ENCODE peak calls at places on chromosome 5, in nine cellular contexts. R is IMR-90; J is uterus; H is HepG2; O is CD4-positive, CD25-positive, alpha-beta regulatory T cell; N is stomach; G is right lobe of liver; L is effector memory CD4-positive, alpha-beta T cell; T is keratinocyte. I is an unnamed sample.

GRCh38 chr5:66788556-66788955 is 192.4 kb downstream of the MAST4 start:
- DNase-seq in H (no peak), O (no peak), L (no peak), R (no peak), G (no peak), T (no peak), J (no peak), N (no peak), I (no peak)

GRCh38 chr5:83827111-83827541 is 106.5 kb upstream of the HAPLN1 start:
- DNase-seq in G (no peak), N (no peak), O (no peak), T (no peak), R (peak; percentile 46), H (no peak), J (no peak), L (no peak), I (no peak)

GRCh38 chr5:18393546-18393945 is 759.3 kb downstream of the TAF11L14 start:
- DNase-seq in N (no peak), H (no peak), R (no peak), J (no peak), L (no peak), O (no peak), T (no peak), G (no peak), I (no peak)

GRCh38 chr5:175034924-175035323 is 310.5 kb downstream of the MSX2 start:
- DNase-seq in N (no peak), L (no peak), R (no peak), T (no peak), G (no peak), O (no peak), H (no peak), J (no peak), I (no peak)

GRCh38 chr5:44927335-44927734 is 118.6 kb downstream of the MRPS30 start:
- DNase-seq in J (no peak), G (no peak), T (no peak), H (no peak), O (no peak), N (no peak), L (no peak), R (no peak), I (no peak)

GRCh38 chr5:56561-57290 is 35.2 kb upstream of the PLEKHG4B start:
- DNase-seq in R (peak; percentile 52), T (peak; percentile 81), N (no peak), O (peak; percentile 15), H (no peak), J (no peak), G (no peak), L (no peak), I (no peak)

GRCh38 chr5:131628990-131629389 is 6.0 kb downstream of the RAPGEF6 start:
- DNase-seq in R (peak; percentile 62), L (no peak), N (no peak), G (no peak), O (no peak), H (no peak), T (no peak), J (no peak), I (no peak)

GRCh38 chr5:157596449-157596848 is 20.9 kb upstream of the ADAM19 start:
- DNase-seq in O (peak; percentile 78), T (no peak), L (no peak), N (no peak), J (no peak), R (no peak), G (no peak), H (no peak), I (no peak)

GRCh38 chr5:83701886-83702285 is 18.8 kb downstream of the HAPLN1 start:
- DNase-seq in T (no peak), N (no peak), G (no peak), L (no peak), J (no peak), H (no peak), R (peak; percentile 6), O (no peak), I (no peak)

GRCh38 chr5:119072496-119072895 is 1.6 kb downstream of the DMXL1 start:
- DNase-seq in J (no peak), G (no peak), R (no peak), T (no peak), H (no peak), N (no peak), O (no peak), L (no peak), I (no peak)

GRCh38 chr5:11415751-11416150 is 488.5 kb downstream of the CTNND2 start:
- DNase-seq in L (no peak), J (no peak), R (no peak), O (no peak), T (no peak), G (no peak), H (no peak), N (no peak), I (no peak)

GRCh38 chr5:151006704-151007334 is 13.6 kb upstream of the GPX3 start:
- DNase-seq in R (no peak), N (peak; percentile 35), O (no peak), L (no peak), G (no peak), T (no peak), H (no peak), J (no peak), I (no peak)

GRCh38 chr5:174344335-174344734 is 298.8 kb downstream of the NSG2 start:
- DNase-seq in L (no peak), J (no peak), G (no peak), N (no peak), T (no peak), R (no peak), H (no peak), O (no peak), I (no peak)

GRCh38 chr5:80962630-80963520 is 2.7 kb downstream of the RASGRF2 start:
- DNase-seq in J (no peak), R (no peak), T (no peak), N (no peak), L (no peak), G (no peak), O (no peak), H (no peak), I (no peak)

DNA sequence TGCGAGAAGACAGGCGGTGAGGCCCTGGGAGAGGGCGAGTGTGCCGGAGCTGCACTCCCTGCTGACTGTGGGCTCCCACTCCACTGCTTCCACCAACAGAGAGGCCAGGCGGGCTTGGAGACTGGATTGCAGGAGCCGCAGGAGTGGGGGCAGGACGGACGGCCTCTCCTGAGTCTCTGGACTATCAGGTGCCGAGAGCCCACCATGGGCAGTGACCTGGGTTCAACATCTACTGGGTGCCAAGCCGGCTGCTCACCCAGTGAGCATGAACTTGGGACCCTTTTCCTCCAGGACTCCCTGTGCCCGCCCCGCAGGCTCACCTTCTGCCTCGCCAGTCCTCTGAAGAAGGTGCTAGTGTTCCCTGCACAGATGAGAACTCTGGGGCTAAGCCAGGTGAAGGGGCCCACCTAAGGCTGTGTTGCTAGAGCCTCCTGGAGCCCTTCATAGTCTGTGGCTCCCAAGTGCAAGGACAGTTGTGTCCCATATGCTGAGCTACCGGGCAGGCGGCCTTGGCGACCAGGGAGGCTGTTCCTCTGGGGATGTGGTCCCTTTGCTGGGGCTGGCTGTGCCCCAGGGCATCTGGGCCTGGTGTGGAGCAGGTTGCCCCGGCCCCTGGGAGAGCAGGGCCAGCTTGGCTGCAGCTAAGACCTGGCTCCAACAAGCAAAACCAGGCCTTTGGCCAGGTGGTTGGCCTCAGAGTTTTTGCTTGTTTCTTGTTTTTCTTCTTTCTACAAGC is 77.7 kb upstream of the PHYKPL start:
- DNase-seq in H (no peak), J (no peak), T (no peak), L (no peak), R (no peak), G (peak; percentile 39), N (no peak), O (no peak), I (no peak)
- H3K9me3 ChIP-seq in H (no peaks in the 10 kb centered on the region), J (no peaks in the 10 kb centered on the region), T (no peaks in the 10 kb centered on the region), L (no peaks in the 10 kb centered on the region), R (peaks cover 14% of the 10 kb centered on the region), G (no peaks in the 10 kb centered on the region), N (no peaks in the 10 kb centered on the region), O (no peaks in the 10 kb centered on the region), I (no peaks in the 10 kb centered on the region)

DNA sequence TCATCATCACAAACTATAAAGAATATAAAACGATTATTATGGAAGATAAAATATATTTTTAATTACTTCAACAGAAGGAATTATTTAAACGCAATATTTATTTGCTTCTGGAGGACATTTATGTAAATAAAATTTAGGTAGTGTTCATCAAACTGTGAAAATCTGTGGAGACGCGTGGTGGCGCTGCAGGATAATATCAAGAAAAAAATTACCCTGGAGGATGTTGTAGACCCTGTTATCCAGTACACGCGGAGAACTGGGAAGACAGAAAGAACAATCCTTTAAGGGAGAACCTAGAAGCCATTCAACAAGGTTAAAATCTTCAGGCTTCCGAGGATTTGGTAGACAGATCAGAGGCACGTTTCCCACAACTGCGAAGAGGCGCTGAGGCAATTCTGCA is at the start of gene PCDHB12:
- DNase-seq in J (no peak), O (peak; percentile 2), R (peak; percentile 2), G (no peak), T (no peak), L (no peak), N (no peak), H (peak; percentile 12), I (no peak)
- H3K9me3 ChIP-seq in J (peaks cover 66% of the 10 kb centered on the region), O (no peaks in the 10 kb centered on the region), R (peaks cover 14% of the 10 kb centered on the region), G (no peaks in the 10 kb centered on the region), T (peaks cover 2% of the 10 kb centered on the region), L (no peaks in the 10 kb centered on the region), N (peaks cover 12% of the 10 kb centered on the region), H (no peaks in the 10 kb centered on the region), I (no peaks in the 10 kb centered on the region)

GRCh38 chr5:140791111-140791510 is 3.5 kb upstream of the PCDHA2 start:
- DNase-seq in T (no peak), R (no peak), O (no peak), G (no peak), L (no peak), N (no peak), J (no peak), H (no peak), I (no peak)

GRCh38 chr5:140780512-140780911 is 5.4 kb upstream of the PCDHA1 start:
- DNase-seq in T (no peak), H (no peak), J (no peak), N (no peak), O (no peak), L (no peak), R (no peak), G (no peak), I (no peak)

DNA sequence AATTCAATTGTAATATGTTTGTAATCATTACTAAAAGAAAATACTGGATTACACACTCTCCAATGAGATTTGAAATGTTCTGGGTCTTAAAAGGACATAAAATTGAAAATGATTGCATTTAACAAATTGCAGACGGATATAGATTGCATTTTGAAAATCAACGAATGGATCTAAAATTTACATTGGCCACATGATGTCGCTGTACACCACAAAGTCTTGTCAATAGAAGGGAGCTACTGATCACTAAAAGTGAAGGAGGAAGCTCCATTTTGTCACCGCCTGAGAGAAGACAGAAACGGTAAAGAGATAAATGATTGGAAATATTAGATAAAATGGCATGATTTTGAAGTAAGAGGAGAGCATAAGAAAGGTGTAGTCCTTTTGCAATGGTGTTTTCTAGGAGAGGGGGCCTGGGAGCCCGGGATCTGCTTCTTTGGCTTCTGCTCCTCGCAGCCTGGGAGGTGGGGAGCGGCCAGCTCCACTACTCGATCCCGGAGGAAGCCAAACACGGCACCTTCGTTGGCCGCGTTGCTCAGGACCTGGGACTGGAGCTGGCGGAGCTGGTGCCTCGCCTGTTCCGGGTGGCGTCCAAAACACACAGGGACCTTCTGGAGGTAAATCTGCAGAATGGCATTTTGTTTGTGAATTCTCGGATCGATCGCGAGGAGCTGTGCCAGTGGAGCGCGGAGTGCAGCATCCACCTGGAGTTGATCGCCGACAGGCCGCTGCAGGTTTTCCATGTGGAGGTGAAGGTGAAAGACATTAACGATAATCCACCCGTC is at the start of gene PCDHA1:
- DNase-seq in R (no peak), H (no peak), O (peak; percentile 4), G (no peak), N (no peak), J (no peak), L (no peak), T (no peak), I (no peak)
- H3K9me3 ChIP-seq in R (peaks cover 35% of the 10 kb centered on the region), H (peaks cover 56% of the 10 kb centered on the region), O (peaks cover 78% of the 10 kb centered on the region), G (no peaks in the 10 kb centered on the region), N (peaks cover 23% of the 10 kb centered on the region), J (peaks cover 28% of the 10 kb centered on the region), L (peaks cover 10% of the 10 kb centered on the region), T (peaks cover 17% of the 10 kb centered on the region), I (peaks cover 11% of the 10 kb centered on the region)

GRCh38 chr5:141351591-141351990 is 1.7 kb downstream of the PCDHGB1 start:
- DNase-seq in O (no peak), G (no peak), N (no peak), H (no peak), J (no peak), R (no peak), T (no peak), L (no peak), I (no peak)
- H3K9me3 ChIP-seq in O (peaks cover 28% of the 10 kb centered on the region), G (no peaks in the 10 kb centered on the region), N (peaks cover 31% of the 10 kb centered on the region), H (peaks cover 15% of the 10 kb centered on the region), J (peaks cover 60% of the 10 kb centered on the region), R (peaks cover 41% of the 10 kb centered on the region), T (peaks cover 3% of the 10 kb centered on the region), L (no peaks in the 10 kb centered on the region), I (peaks cover 4% of the 10 kb centered on the region)